ENCODE peak calls at places on chromosomes 5 and 9, in seven cellular contexts. One of them, this sample, is unnamed.

GRCh38 chr5:131324311-131324710 is 60.5 kb downstream of the CDC42SE2 start:
- DNase-seq in Kasumi-1: no peak
- DNase-seq in nucleus accumbens: peak
- DNase-seq in fibroblast of villous mesenchyme: no peak
- DNase-seq in globus pallidus: peak
- DNase-seq in kidney epithelial cell: no peak
- DNase-seq in T-helper 9 cell: no peak
- DNase-seq in this sample: peak

GRCh38 chr9:34047864-34048729 is 590 bp downstream of the UBAP2 start:
- DNase-seq in Kasumi-1: peak
- DNase-seq in nucleus accumbens: no peak
- DNase-seq in fibroblast of villous mesenchyme: no peak
- DNase-seq in globus pallidus: no peak
- DNase-seq in kidney epithelial cell: no peak
- DNase-seq in T-helper 9 cell: peak
- DNase-seq in this sample: no peak

GRCh38 chr5:31688515-31689092 is 49.7 kb downstream of the PDZD2 start:
- DNase-seq in Kasumi-1: no peak
- DNase-seq in nucleus accumbens: no peak
- DNase-seq in fibroblast of villous mesenchyme: no peak
- DNase-seq in globus pallidus: no peak
- DNase-seq in kidney epithelial cell: no peak
- DNase-seq in T-helper 9 cell: no peak
- DNase-seq in this sample: no peak

GRCh38 chr9:113912816-113913215 is 36.7 kb downstream of the ZNF618 start:
- DNase-seq in Kasumi-1: no peak
- DNase-seq in nucleus accumbens: no peak
- DNase-seq in fibroblast of villous mesenchyme: peak
- DNase-seq in globus pallidus: no peak
- DNase-seq in kidney epithelial cell: no peak
- DNase-seq in T-helper 9 cell: no peak
- DNase-seq in this sample: no peak

GRCh38 chr5:149841844-149842793 is 102.5 kb downstream of the PDE6A start:
- DNase-seq in Kasumi-1: no peak
- DNase-seq in nucleus accumbens: no peak
- DNase-seq in fibroblast of villous mesenchyme: no peak
- DNase-seq in globus pallidus: no peak
- DNase-seq in kidney epithelial cell: no peak
- DNase-seq in T-helper 9 cell: no peak
- DNase-seq in this sample: no peak

GRCh38 chr5:168651654-168652053 is 72.5 kb upstream of the PANK3 start:
- DNase-seq in Kasumi-1: no peak
- DNase-seq in nucleus accumbens: no peak
- DNase-seq in fibroblast of villous mesenchyme: peak
- DNase-seq in globus pallidus: no peak
- DNase-seq in kidney epithelial cell: peak
- DNase-seq in T-helper 9 cell: no peak
- DNase-seq in this sample: no peak

GRCh38 chr9:6758418-6759113 is 793 bp downstream of the KDM4C start:
- DNase-seq in Kasumi-1: peak
- DNase-seq in nucleus accumbens: peak
- DNase-seq in fibroblast of villous mesenchyme: no peak
- DNase-seq in globus pallidus: peak
- DNase-seq in kidney epithelial cell: no peak
- DNase-seq in T-helper 9 cell: peak
- DNase-seq in this sample: peak

GRCh38 chr5:168947212-168947868 is 353.6 kb downstream of the SLIT3 start:
- DNase-seq in Kasumi-1: peak
- DNase-seq in nucleus accumbens: no peak
- DNase-seq in fibroblast of villous mesenchyme: peak
- DNase-seq in globus pallidus: peak
- DNase-seq in kidney epithelial cell: no peak
- DNase-seq in T-helper 9 cell: no peak
- DNase-seq in this sample: no peak

GRCh38 chr9:81193362-81194339 is 495.7 kb downstream of the TLE1 start:
- DNase-seq in Kasumi-1: no peak
- DNase-seq in nucleus accumbens: no peak
- DNase-seq in fibroblast of villous mesenchyme: peak
- DNase-seq in globus pallidus: no peak
- DNase-seq in kidney epithelial cell: no peak
- DNase-seq in T-helper 9 cell: no peak
- DNase-seq in this sample: no peak

GRCh38 chr5:114361724-114362196 is at the start of gene KCNN2:
- DNase-seq in Kasumi-1: no peak
- DNase-seq in nucleus accumbens: peak
- DNase-seq in fibroblast of villous mesenchyme: peak
- DNase-seq in globus pallidus: peak
- DNase-seq in kidney epithelial cell: peak
- DNase-seq in T-helper 9 cell: no peak
- DNase-seq in this sample: peak

GRCh38 chr5:178392386-178392785 is 159.8 kb upstream of the PHYKPL start:
- DNase-seq in Kasumi-1: no peak
- DNase-seq in nucleus accumbens: no peak
- DNase-seq in fibroblast of villous mesenchyme: no peak
- DNase-seq in globus pallidus: no peak
- DNase-seq in kidney epithelial cell: no peak
- DNase-seq in T-helper 9 cell: no peak
- DNase-seq in this sample: no peak

GRCh38 chr5:54580997-54581741 is 63.6 kb downstream of the SNX18 start:
- DNase-seq in Kasumi-1: no peak
- DNase-seq in nucleus accumbens: no peak
- DNase-seq in fibroblast of villous mesenchyme: no peak
- DNase-seq in globus pallidus: no peak
- DNase-seq in kidney epithelial cell: no peak
- DNase-seq in T-helper 9 cell: no peak
- DNase-seq in this sample: no peak

GRCh38 chr5:141966963-141967333 is 2.0 kb upstream of the RNF14 start:
- DNase-seq in Kasumi-1: no peak
- DNase-seq in nucleus accumbens: no peak
- DNase-seq in fibroblast of villous mesenchyme: no peak
- DNase-seq in globus pallidus: no peak
- DNase-seq in kidney epithelial cell: no peak
- DNase-seq in T-helper 9 cell: no peak
- DNase-seq in this sample: no peak

GRCh38 chr5:65015767-65016166 is 247.0 kb downstream of the CWC27 start:
- DNase-seq in Kasumi-1: no peak
- DNase-seq in nucleus accumbens: no peak
- DNase-seq in fibroblast of villous mesenchyme: no peak
- DNase-seq in globus pallidus: no peak
- DNase-seq in kidney epithelial cell: no peak
- DNase-seq in T-helper 9 cell: no peak
- DNase-seq in this sample: no peak

GRCh38 chr5:132063090-132063911 is 2.8 kb downstream of the IL3 start:
- DNase-seq in Kasumi-1: peak
- DNase-seq in nucleus accumbens: no peak
- DNase-seq in fibroblast of villous mesenchyme: peak
- DNase-seq in globus pallidus: peak
- DNase-seq in kidney epithelial cell: no peak
- DNase-seq in T-helper 9 cell: peak
- DNase-seq in this sample: peak

GRCh38 chr5:54756796-54757402 is 228.5 kb downstream of the ESM1 start:
- DNase-seq in Kasumi-1: no peak
- DNase-seq in nucleus accumbens: no peak
- DNase-seq in fibroblast of villous mesenchyme: no peak
- DNase-seq in globus pallidus: no peak
- DNase-seq in kidney epithelial cell: no peak
- DNase-seq in T-helper 9 cell: no peak
- DNase-seq in this sample: no peak

GRCh38 chr5:81303563-81303962 is 2.2 kb downstream of the ZCCHC9 start:
- DNase-seq in Kasumi-1: no peak
- DNase-seq in nucleus accumbens: no peak
- DNase-seq in fibroblast of villous mesenchyme: peak
- DNase-seq in globus pallidus: no peak
- DNase-seq in kidney epithelial cell: no peak
- DNase-seq in T-helper 9 cell: no peak
- DNase-seq in this sample: no peak

GRCh38 chr9:126722252-126722921 is 82.5 kb upstream of the ZBTB43 start:
- DNase-seq in Kasumi-1: peak
- DNase-seq in nucleus accumbens: peak
- DNase-seq in fibroblast of villous mesenchyme: peak
- DNase-seq in globus pallidus: no peak
- DNase-seq in kidney epithelial cell: peak
- DNase-seq in T-helper 9 cell: peak
- DNase-seq in this sample: no peak

GRCh38 chr5:123181394-123181801 is 92.4 kb downstream of the PRDM6 start:
- DNase-seq in Kasumi-1: no peak
- DNase-seq in nucleus accumbens: no peak
- DNase-seq in fibroblast of villous mesenchyme: peak
- DNase-seq in globus pallidus: no peak
- DNase-seq in kidney epithelial cell: peak
- DNase-seq in T-helper 9 cell: no peak
- DNase-seq in this sample: no peak

This sample was measured in G401.